ENCODE peak calls at places on chromosomes 2 and 18, in nine cellular contexts. M is PC-3, W is SK-N-SH, A is HCT116, J is MM.1S, N is GM23248, L is OCI-LY7, F is neural progenitor cell, E is GM23338. U is an unnamed sample.

GRCh38 chr2:145657265-145657664 is 1137.3 kb upstream of the ZEB2 start:
- DNase-seq in N (no peak), M (no peak), A (no peak), E (no peak), W (no peak), F (no peak), J (no peak), L (no peak), U (no peak)

GRCh38 chr2:101041413-101041812 is 39.3 kb downstream of the RPL31 start:
- DNase-seq in J (no peak), A (no peak), N (peak), F (no peak), E (no peak), M (no peak), W (no peak), L (no peak), U (no peak)

GRCh38 chr2:38109732-38110181 is 33.8 kb upstream of the CYP1B1 start:
- DNase-seq in W (no peak), M (no peak), L (no peak), E (no peak), N (peak), J (no peak), A (no peak), F (no peak), U (peak)

GRCh38 chr2:64426191-64426952 is 27.6 kb upstream of the LGALSL start:
- DNase-seq in N (peak), A (no peak), M (peak), W (no peak), E (no peak), J (no peak), F (no peak), L (no peak), U (no peak)

GRCh38 chr18:22485808-22486244 is 68.1 kb upstream of the CTAGE1 start:
- DNase-seq in E (no peak), M (peak), A (no peak), J (no peak), N (peak), L (no peak), F (no peak), W (no peak), U (no peak)

GRCh38 chr18:36461551-36461987 is 164.1 kb downstream of the FHOD3 start:
- DNase-seq in M (peak), J (no peak), N (peak), L (no peak), F (no peak), E (no peak), W (no peak), A (no peak), U (no peak)

GRCh38 chr2:180664507-180664906 is 315.9 kb upstream of the UBE2E3 start:
- DNase-seq in A (no peak), N (no peak), F (no peak), E (no peak), M (no peak), J (no peak), L (no peak), W (no peak), U (no peak)

GRCh38 chr2:65920659-65921058 is 488.3 kb upstream of the SPRED2 start:
- DNase-seq in N (no peak), E (no peak), M (no peak), F (no peak), J (no peak), A (no peak), L (no peak), W (no peak), U (no peak)

GRCh38 chr2:223113161-223113560 is 61.2 kb downstream of the KCNE4 start:
- DNase-seq in E (no peak), M (peak), A (no peak), J (no peak), L (no peak), W (no peak), N (peak), F (no peak), U (no peak)

GRCh38 chr18:33906046-33906445 is 318.7 kb downstream of the NOL4 start:
- DNase-seq in M (no peak), F (no peak), A (no peak), L (no peak), E (no peak), N (no peak), W (no peak), J (no peak), U (no peak)

GRCh38 chr2:173667415-173667814 is 297.8 kb downstream of the SP3 start:
- DNase-seq in A (peak), M (peak), L (no peak), J (no peak), W (no peak), E (no peak), N (no peak), F (no peak), U (no peak)

GRCh38 chr2:88234760-88235159 is 64.6 kb downstream of the THNSL2 start:
- DNase-seq in J (no peak), A (no peak), N (no peak), F (no peak), E (no peak), L (no peak), W (no peak), M (no peak), U (no peak)

GRCh38 chr2:230706053-230706498 is 6.6 kb upstream of the CAB39 start:
- DNase-seq in J (no peak), M (peak), N (no peak), L (no peak), A (no peak), F (no peak), W (no peak), E (no peak), U (peak)

GRCh38 chr2:75586971-75587370 is 26.2 kb upstream of the EVA1A start:
- DNase-seq in J (no peak), N (no peak), L (no peak), E (no peak), W (no peak), A (no peak), F (no peak), M (no peak), U (no peak)

GRCh38 chr2:55839182-55839819 is 84.3 kb downstream of the EFEMP1 start:
- DNase-seq in M (peak), J (no peak), F (peak), W (no peak), L (no peak), E (peak), N (no peak), A (no peak), U (peak)

GRCh38 chr18:42534313-42534712 is 579.3 kb downstream of the PIK3C3 start:
- DNase-seq in A (no peak), W (peak), L (no peak), F (no peak), E (no peak), M (no peak), N (no peak), J (no peak), U (no peak)

GRCh38 chr18:47772374-47773248 is 157.8 kb downstream of the SMAD2 start:
- DNase-seq in A (peak), N (peak), E (peak), W (no peak), L (peak), M (peak), F (peak), J (peak), U (peak)

GRCh38 chr2:36785179-36785795 is 88.8 kb downstream of the VIT start:
- DNase-seq in J (peak), L (peak), A (peak), W (peak), M (peak), E (peak), F (peak), N (peak), U (peak)

GRCh38 chr2:73232471-73233153 is 427 bp downstream of the PRADC1 start:
- DNase-seq in J (peak), M (peak), E (no peak), A (no peak), W (peak), L (peak), N (peak), F (no peak), U (peak)

GRCh38 chr2:224682121-224682520 is 34.0 kb downstream of the CCDC195 start:
- DNase-seq in W (no peak), A (no peak), L (no peak), N (no peak), J (no peak), E (no peak), M (no peak), F (no peak), U (no peak)

GRCh38 chr2:46015671-46016070 is 281.5 kb upstream of the EPAS1 start:
- DNase-seq in E (no peak), F (no peak), J (no peak), N (no peak), M (no peak), W (no peak), L (no peak), A (no peak), U (no peak)

GRCh38 chr2:105576050-105576439 is 168.7 kb upstream of the NCK2 start:
- DNase-seq in J (no peak), N (no peak), W (no peak), F (no peak), A (no peak), E (no peak), M (no peak), L (no peak), U (no peak)

GRCh38 chr2:227877359-227878309 is 6.2 kb downstream of the DAW1 start:
- DNase-seq in N (peak), F (no peak), M (peak), W (no peak), J (no peak), A (no peak), E (no peak), L (no peak), U (no peak)

GRCh38 chr2:220417503-220417902 is 790.1 kb downstream of the SLC4A3 start:
- DNase-seq in A (no peak), L (no peak), E (peak), M (no peak), F (peak), W (no peak), N (no peak), J (no peak), U (no peak)

GRCh38 chr18:25350561-25351201 is 1.3 kb downstream of the ZNF521 start:
- DNase-seq in W (peak), A (no peak), E (peak), N (peak), J (peak), F (peak), M (no peak), L (peak), U (peak)

GRCh38 chr2:98483257-98483861 is 38.7 kb downstream of the INPP4A start:
- DNase-seq in N (no peak), L (peak), W (no peak), M (peak), F (no peak), J (peak), A (no peak), E (no peak), U (no peak)

GRCh38 chr2:71852141-71852711 is 295.4 kb downstream of the CYP26B1 start:
- DNase-seq in W (peak), J (no peak), L (no peak), M (no peak), E (peak), F (no peak), N (peak), A (no peak), U (peak)

GRCh38 chr18:63936156-63936931 is 12.8 kb upstream of the HMSD start:
- DNase-seq in E (peak), F (peak), A (peak), J (peak), L (peak), N (peak), M (peak), W (peak), U (peak)

GRCh38 chr2:133641497-133641896 is 73.2 kb upstream of the NCKAP5 start:
- DNase-seq in N (peak), M (peak), J (no peak), F (peak), W (no peak), E (peak), L (no peak), A (peak), U (peak)

DNA sequence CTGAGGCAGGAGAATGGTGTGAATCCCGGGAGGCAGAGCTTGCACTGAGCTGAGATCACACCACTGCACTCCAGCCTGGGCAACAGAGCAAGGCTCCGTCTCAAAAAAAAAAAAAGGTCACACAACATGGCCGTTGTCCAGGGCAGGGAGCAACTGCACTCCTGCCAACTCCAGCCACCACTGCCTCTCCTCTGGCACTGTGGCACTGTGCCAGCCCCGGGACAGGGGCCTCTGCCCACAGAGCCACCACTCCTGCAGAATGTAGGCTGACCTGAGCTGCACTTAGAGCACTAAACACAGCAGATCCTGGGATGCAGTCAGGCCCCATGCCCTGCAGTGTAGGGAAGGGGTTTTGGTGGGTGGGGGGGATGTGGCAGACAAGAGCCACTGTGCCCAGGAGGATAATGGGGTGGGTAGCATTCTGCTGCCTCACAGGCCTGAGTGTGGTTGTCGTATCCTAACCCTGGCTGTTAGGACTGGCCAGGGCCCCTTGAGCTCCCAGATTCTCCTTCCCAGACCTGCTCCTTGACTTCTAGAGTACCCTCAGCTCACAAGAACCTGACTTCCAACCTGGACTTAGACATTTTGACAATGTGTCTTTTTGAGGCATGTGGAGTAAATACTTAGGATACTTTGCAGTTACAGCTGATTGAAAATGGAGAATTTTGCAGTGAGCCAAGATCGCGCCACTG is 69.4 kb upstream of the SH3RF3 start:
- DNase-seq in W (peak), E (no peak), M (no peak), L (no peak), N (no peak), F (no peak), J (no peak), A (no peak), U (no peak)
- TF ChIP-seq EZH2phosphoT487 in W (no peak), E (no peak), M (no peak), L (no peak), N (no peak), F (no peak), J (no peak), A (no peak), U (no peak)

GRCh38 chr2:25690058-25690457 is 16.7 kb upstream of the DTNB start:
- DNase-seq in L (no peak), E (no peak), W (no peak), N (peak), A (no peak), F (no peak), J (no peak), M (peak), U (peak)

GRCh38 chr2:25684577-25684976 is 11.2 kb upstream of the DTNB start:
- DNase-seq in L (no peak), J (no peak), A (no peak), N (no peak), W (no peak), F (no peak), M (no peak), E (no peak), U (no peak)

GRCh38 chr2:25685741-25686140 is 12.4 kb upstream of the DTNB start:
- DNase-seq in M (no peak), A (no peak), J (no peak), W (no peak), N (no peak), E (no peak), L (no peak), F (no peak), U (no peak)

GRCh38 chr2:25688236-25688635 is 14.9 kb upstream of the DTNB start:
- DNase-seq in E (no peak), L (no peak), J (peak), N (no peak), W (no peak), A (no peak), F (no peak), M (no peak), U (no peak)

DNA sequence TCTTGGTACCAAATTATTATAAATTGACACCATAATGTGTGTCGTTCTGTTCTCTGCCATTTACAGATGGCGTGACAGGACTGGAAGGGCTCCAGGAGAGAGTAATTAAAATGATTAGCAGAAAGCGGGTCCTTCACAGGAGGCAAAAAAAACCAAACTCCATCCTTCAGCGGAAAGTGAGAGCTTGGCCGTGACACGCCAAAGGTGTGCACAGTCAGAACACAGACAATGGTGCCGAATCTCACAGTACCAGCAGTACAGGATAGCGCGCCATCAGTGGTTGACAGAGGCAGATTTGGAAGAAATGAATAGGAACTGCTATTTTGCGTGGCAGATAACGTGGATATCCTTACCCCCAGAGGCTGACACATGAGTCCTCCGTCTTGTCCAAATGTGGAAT is 11.7 kb upstream of the DTNB start:
- DNase-seq in M (no peak), F (no peak), J (no peak), N (no peak), A (no peak), E (no peak), L (no peak), W (no peak), U (no peak)
- TF ChIP-seq EZH2phosphoT487 in M (no peak), F (no peak), J (no peak), N (no peak), A (no peak), E (no peak), L (no peak), W (no peak), U (no peak)

GRCh38 chr2:183284606-183285005 is 160.4 kb downstream of the NUP35 start:
- DNase-seq in N (peak), M (peak), F (no peak), J (no peak), W (no peak), A (no peak), L (no peak), E (no peak), U (no peak)

DNA sequence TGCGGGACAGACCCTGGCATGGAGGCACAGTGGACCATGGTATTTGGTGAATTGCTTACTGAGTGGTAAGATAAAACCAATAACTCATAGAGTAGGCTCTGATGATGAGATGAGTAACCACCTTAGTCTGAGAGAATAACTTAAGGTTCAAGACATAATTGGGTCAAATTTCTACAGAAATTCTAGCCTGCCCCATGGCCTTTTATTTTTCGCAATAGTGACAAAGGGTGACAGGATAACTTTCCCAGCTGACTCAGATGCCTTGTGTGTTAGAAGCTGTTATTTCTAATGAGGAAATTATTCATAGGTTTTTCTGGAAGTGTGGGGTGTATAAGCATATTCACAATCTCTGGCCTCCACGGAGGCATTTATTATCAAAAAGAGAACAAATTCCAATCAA is 158.9 kb downstream of the NUP35 start:
- DNase-seq in J (no peak), M (peak), N (no peak), F (no peak), L (no peak), W (no peak), A (no peak), E (no peak), U (no peak)
- TF ChIP-seq EZH2phosphoT487 in J (no peak), M (no peak), N (no peak), F (no peak), L (no peak), W (no peak), A (no peak), E (no peak), U (no peak)

GRCh38 chr2:229098810-229099209 is 172.3 kb downstream of the PID1 start:
- DNase-seq in A (no peak), E (no peak), M (no peak), L (no peak), J (no peak), N (no peak), F (no peak), W (no peak), U (no peak)
- TF ChIP-seq EZH2phosphoT487 in A (no peak), E (no peak), M (no peak), L (no peak), J (no peak), N (no peak), F (no peak), W (no peak), U (no peak)

GRCh38 chr2:23637011-23637778 is 252.2 kb downstream of the KLHL29 start:
- DNase-seq in L (no peak), F (peak), M (no peak), E (no peak), J (no peak), A (no peak), N (peak), W (peak), U (peak)

GRCh38 chr2:23633966-23634365 is 249.0 kb downstream of the KLHL29 start:
- DNase-seq in E (no peak), J (no peak), F (no peak), M (no peak), L (no peak), W (no peak), A (no peak), N (no peak), U (no peak)

GRCh38 chr2:23635666-23636340 is 250.8 kb downstream of the KLHL29 start:
- DNase-seq in M (no peak), W (no peak), A (no peak), J (no peak), L (no peak), F (no peak), N (no peak), E (no peak), U (no peak)

GRCh38 chr2:23639406-23639982 is 254.5 kb downstream of the KLHL29 start:
- DNase-seq in A (no peak), M (no peak), N (peak), L (no peak), F (no peak), J (no peak), E (peak), W (no peak), U (no peak)

DNA sequence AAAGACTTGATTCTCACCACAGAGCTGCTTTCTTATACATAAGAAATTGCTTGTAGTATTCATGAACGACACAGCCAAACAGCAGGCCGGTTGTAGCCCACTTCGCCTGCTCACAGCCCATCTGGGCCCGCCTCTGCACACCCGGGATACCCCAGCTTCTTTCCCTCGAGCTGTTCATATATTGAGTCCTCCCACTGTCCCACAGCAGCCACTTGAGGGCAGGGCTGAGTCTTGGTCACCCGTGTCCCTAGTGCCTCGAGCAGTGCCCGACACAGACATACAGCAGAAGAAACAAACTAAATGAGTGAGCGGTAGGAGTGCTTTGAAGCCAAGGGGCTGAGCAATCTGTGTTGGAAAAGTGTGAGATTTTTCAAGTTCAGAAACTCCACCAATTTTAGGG is 251.4 kb downstream of the KLHL29 start:
- DNase-seq in J (no peak), A (no peak), W (peak), M (peak), L (no peak), E (peak), F (peak), N (peak), U (no peak)
- TF ChIP-seq EZH2phosphoT487 in J (no peak), A (no peak), W (no peak), M (no peak), L (no peak), E (no peak), F (no peak), N (no peak), U (no peak)

DNA sequence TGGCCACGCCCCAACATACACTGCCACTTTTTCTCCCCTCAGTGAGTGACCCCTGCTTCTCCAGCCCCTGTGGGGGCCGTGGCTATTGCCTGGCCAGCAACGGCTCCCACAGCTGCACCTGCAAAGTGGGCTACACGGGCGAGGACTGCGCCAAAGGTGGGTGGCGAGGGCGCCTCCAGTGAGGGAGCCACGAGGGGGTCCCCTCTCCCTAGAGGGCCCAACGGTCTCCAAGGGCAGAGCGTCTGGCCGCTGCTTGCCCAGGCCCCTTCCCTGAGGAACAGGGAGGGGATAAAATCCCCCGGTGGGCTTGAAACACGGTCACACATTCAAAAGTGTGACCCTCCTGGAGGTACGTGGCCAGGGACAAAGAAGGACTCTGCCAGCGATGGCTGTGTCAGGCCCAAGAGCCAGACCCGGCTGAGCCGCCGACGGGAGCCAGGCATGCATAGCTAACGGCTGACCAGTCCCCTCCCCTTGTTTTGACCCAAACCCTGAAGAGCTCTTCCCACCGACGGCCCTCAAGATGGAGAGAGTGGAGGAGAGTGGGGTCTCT is 37.2 kb downstream of the MTERF4 start:
- DNase-seq in F (no peak), E (no peak), A (no peak), W (no peak), L (no peak), J (no peak), M (no peak), N (no peak), U (no peak)
- TF ChIP-seq EZH2phosphoT487 in F (no peak), E (no peak), A (no peak), W (no peak), L (no peak), J (no peak), M (no peak), N (no peak), U (no peak)